ENCODE peak calls at places on chromosomes 11 and 22, in six cellular contexts. N is AG09309, A is thoracic aorta, R is lung, W is lower lobe of right lung, S is HCT116. V is an unnamed sample.

GRCh38 chr11:27249208-27249509 is 113.9 kb downstream of the CCDC34 start:
- DNase-seq in N (no peak), A (no peak), R (no peak), W (no peak), S (no peak), V (no peak)

GRCh38 chr11:127862406-127862805 is 725.0 kb downstream of the ETS1 start:
- DNase-seq in N (no peak), A (no peak), R (no peak), W (no peak), S (no peak), V (peak; percentile 45)

GRCh38 chr11:68683952-68684384 is 376 bp upstream of the GAL start:
- DNase-seq in N (no peak), A (no peak), R (no peak), W (no peak), S (no peak), V (no peak)

GRCh38 chr11:43830928-43831440 is 49.6 kb upstream of the ALKBH3 start:
- DNase-seq in N (peak; percentile 99), A (peak; percentile 57), R (no peak), W (no peak), S (peak; percentile 98), V (peak; percentile 99)

GRCh38 chr11:31325162-31325561 is 44.4 kb downstream of the DCDC1 start:
- DNase-seq in N (peak; percentile 2), A (no peak), R (no peak), W (no peak), S (no peak), V (peak; percentile 76)

GRCh38 chr11:10514210-10514609 is 26.8 kb downstream of the RNF141 start:
- DNase-seq in N (no peak), A (no peak), R (no peak), W (no peak), S (no peak), V (peak; percentile 30)

GRCh38 chr11:32151036-32151435 is 60.2 kb downstream of the RCN1 start:
- DNase-seq in N (no peak), A (no peak), R (no peak), W (no peak), S (no peak), V (no peak)

GRCh38 chr11:47494996-47495855 is 46.3 kb upstream of the RAPSN start:
- DNase-seq in N (peak; percentile 83), A (no peak), R (no peak), W (no peak), S (no peak), V (no peak)

GRCh38 chr11:61830318-61831105 is 2.4 kb downstream of the FADS2 start:
- DNase-seq in N (no peak), A (no peak), R (no peak), W (no peak), S (no peak), V (no peak)

GRCh38 chr11:122804796-122805195 is 33.5 kb upstream of the CRTAM start:
- DNase-seq in N (no peak), A (no peak), R (no peak), W (no peak), S (no peak), V (peak; percentile 95)

GRCh38 chr22:36425977-36426523 is 38.3 kb upstream of the MYH9 start:
- DNase-seq in N (no peak), A (no peak), R (no peak), W (peak; percentile 65), S (no peak), V (no peak)

GRCh38 chr11:8354622-8355417 is 91.1 kb upstream of the LMO1 start:
- DNase-seq in N (no peak), A (no peak), R (no peak), W (no peak), S (no peak), V (peak; percentile 35)

GRCh38 chr22:20514658-20515406 is 7.4 kb downstream of the MED15 start:
- DNase-seq in N (peak; percentile 80), A (no peak), R (no peak), W (no peak), S (no peak), V (peak; percentile 97)

GRCh38 chr11:63813563-63814382 is 517 bp downstream of the SPINDOC start:
- DNase-seq in N (no peak), A (no peak), R (peak; percentile 37), W (peak; percentile 72), S (no peak), V (peak; percentile 37)

GRCh38 chr11:132504501-132505041 is 1027.7 kb downstream of the OPCML start:
- DNase-seq in N (no peak), A (no peak), R (no peak), W (no peak), S (no peak), V (no peak)

GRCh38 chr22:38953091-38953490 is 4.3 kb upstream of the APOBEC3A start:
- DNase-seq in N (no peak), A (no peak), R (no peak), W (no peak), S (no peak), V (no peak)

GRCh38 chr11:36500315-36500721 is 9.8 kb downstream of the TRAF6 start:
- DNase-seq in N (peak; percentile 71), A (peak; percentile 21), R (no peak), W (no peak), S (no peak), V (peak; percentile 83)

GRCh38 chr11:7081441-7081840 is 7.4 kb upstream of the RBMXL2 start:
- DNase-seq in N (no peak), A (no peak), R (no peak), W (no peak), S (no peak), V (no peak)

GRCh38 chr11:100777118-100777517 is 90.0 kb downstream of the ARHGAP42 start:
- DNase-seq in N (no peak), A (no peak), R (no peak), W (no peak), S (peak; percentile 93), V (peak; percentile 83)

GRCh38 chr11:123381817-123382554 is 48.1 kb upstream of the GRAMD1B start:
- DNase-seq in N (no peak), A (no peak), R (no peak), W (no peak), S (no peak), V (no peak)

GRCh38 chr11:19679952-19680823 is 32.4 kb upstream of the NAV2 start:
- DNase-seq in N (peak; percentile 85), A (peak; percentile 81), R (peak; percentile 89), W (peak; percentile 79), S (peak; percentile 75), V (peak; percentile 96)

GRCh38 chr11:59261150-59261549 is 48.4 kb upstream of the MPEG1 start:
- DNase-seq in N (no peak), A (no peak), R (no peak), W (no peak), S (no peak), V (no peak)

GRCh38 chr22:38298312-38299000 is 18.8 kb downstream of the CSNK1E start:
- DNase-seq in N (peak; percentile 82), A (no peak), R (no peak), W (no peak), S (peak; percentile 58), V (peak; percentile 100)

GRCh38 chr22:24437820-24438328 is 10.5 kb downstream of the ADORA2A start:
- DNase-seq in N (no peak), A (no peak), R (no peak), W (no peak), S (no peak), V (peak; percentile 65)
- H3K4me3 ChIP-seq in N (no peak overlapping the region), A (no peak overlapping the region), R (no peak overlapping the region), W (no peak overlapping the region), S (no peak overlapping the region), V (no peak overlapping the region)

GRCh38 chr11:67274768-67275605 is 8.7 kb downstream of the GRK2 start:
- DNase-seq in N (no peak), A (no peak), R (no peak), W (peak; percentile 49), S (no peak), V (no peak)

GRCh38 chr11:67272327-67273259 is 6.3 kb downstream of the GRK2 start:
- DNase-seq in N (no peak), A (no peak), R (no peak), W (peak; percentile 48), S (no peak), V (no peak)

GRCh38 chr11:67271212-67271547 is 4.9 kb downstream of the GRK2 start:
- DNase-seq in N (no peak), A (no peak), R (no peak), W (no peak), S (no peak), V (no peak)

GRCh38 chr11:67271548-67272284 is 5.4 kb downstream of the GRK2 start:
- DNase-seq in N (no peak), A (no peak), R (no peak), W (peak; percentile 55), S (no peak), V (no peak)

GRCh38 chr11:67273260-67273990 is 7.2 kb downstream of the GRK2 start:
- DNase-seq in N (no peak), A (no peak), R (no peak), W (no peak), S (no peak), V (no peak)
- TF ChIP-seq CTCF in N (no peak), A (no peak), R (no peak), W (no peak), S (no peak), V (no peak)

DNA sequence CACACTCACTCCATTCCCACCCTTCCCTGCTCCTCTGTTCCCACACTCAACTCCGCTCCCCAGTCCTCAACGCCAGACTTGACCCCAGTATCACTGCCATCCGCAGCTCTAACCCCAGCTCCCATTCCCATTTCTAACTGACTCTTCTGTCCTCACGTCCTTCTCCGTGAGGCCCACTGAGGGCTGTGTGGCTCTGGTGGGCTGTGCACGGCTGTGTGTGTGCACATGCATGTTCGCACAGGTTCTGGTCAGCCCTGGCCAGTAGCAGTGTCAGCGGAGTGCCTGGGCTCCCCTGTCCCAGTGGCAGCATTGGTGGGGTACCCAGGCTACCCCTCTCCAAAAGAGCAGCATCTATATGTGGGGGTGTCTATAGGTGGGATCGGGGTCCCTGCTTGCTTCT is 5.0 kb downstream of the CAPN1 start:
- DNase-seq in N (no peak), A (no peak), R (no peak), W (no peak), S (no peak), V (no peak)
- H3K4me3 ChIP-seq in N (no peak overlapping the region), A (no peak overlapping the region), R (no peak overlapping the region), W (no peak overlapping the region), S (no peak overlapping the region), V (no peak overlapping the region)

GRCh38 chr11:67631853-67632174 is 2.1 kb upstream of the NUDT8 start:
- DNase-seq in N (no peak), A (no peak), R (no peak), W (no peak), S (no peak), V (no peak)

GRCh38 chr11:67629386-67630229 is at the start of gene NUDT8:
- DNase-seq in N (no peak), A (peak; percentile 51), R (peak; percentile 84), W (peak; percentile 91), S (peak; percentile 63), V (peak; percentile 85)

GRCh38 chr11:67630230-67630942 is 649 bp upstream of the NUDT8 start:
- DNase-seq in N (peak; percentile 83), A (peak; percentile 97), R (peak; percentile 98), W (peak; percentile 99), S (peak; percentile 93), V (peak; percentile 98)

GRCh38 chr11:67631427-67631826 is 1.7 kb upstream of the NUDT8 start:
- DNase-seq in N (no peak), A (no peak), R (no peak), W (peak; percentile 52), S (no peak), V (no peak)

DNA sequence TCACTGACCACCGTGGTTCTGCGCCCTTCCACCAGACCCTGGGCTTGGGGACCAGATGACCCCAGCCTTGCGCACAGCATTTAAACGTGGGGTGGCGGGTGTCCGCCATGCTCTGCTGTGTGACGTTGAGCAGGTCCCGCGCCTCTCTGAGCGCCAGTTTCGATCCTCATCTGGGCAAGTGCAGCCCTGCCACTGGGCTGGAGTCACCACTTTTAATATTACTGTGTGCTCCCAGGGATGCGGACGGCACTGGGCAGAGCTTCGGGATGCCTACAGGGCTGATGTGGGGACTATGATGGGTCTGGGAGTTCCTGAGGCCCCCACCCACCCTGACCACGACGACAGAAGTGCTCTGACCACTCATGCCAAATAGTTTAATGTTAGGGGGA is 1.2 kb upstream of the NUDT8 start:
- DNase-seq in N (no peak), A (no peak), R (no peak), W (no peak), S (no peak), V (no peak)
- TF ChIP-seq CTCF in N (no peak), A (no peak), R (no peak), W (no peak), S (no peak), V (no peak)

V was measured in epithelial cell of esophagus.